ENCODE peak calls at places on chromosomes 1 and 21, in six cellular contexts. One of them, this sample, is unnamed.

GRCh38 chr1:117161887-117162286 is 40.3 kb upstream of the TRIM45 start:
- DNase-seq in left ventricle myocardium inferior: no peak
- DNase-seq in HFF-Myc: no peak
- DNase-seq in pancreas: no peak
- DNase-seq in heart left ventricle: no peak
- DNase-seq in fibroblast of lung: no peak
- DNase-seq in this sample: no peak

GRCh38 chr1:236858203-236858602 is 63.1 kb downstream of the MTR start:
- DNase-seq in pancreas: no peak
- DNase-seq in HFF-Myc: no peak
- DNase-seq in fibroblast of lung: no peak
- DNase-seq in left ventricle myocardium inferior: no peak
- DNase-seq in heart left ventricle: no peak
- DNase-seq in this sample: no peak

GRCh38 chr1:180600301-180600700 is 31.5 kb upstream of the XPR1 start:
- DNase-seq in HFF-Myc: no peak
- DNase-seq in left ventricle myocardium inferior: no peak
- DNase-seq in heart left ventricle: no peak
- DNase-seq in fibroblast of lung: no peak
- DNase-seq in pancreas: no peak
- DNase-seq in this sample: no peak

GRCh38 chr1:173043253-173043652 is 7.5 kb downstream of the TNFSF18 start:
- DNase-seq in left ventricle myocardium inferior: no peak
- DNase-seq in heart left ventricle: no peak
- DNase-seq in pancreas: no peak
- DNase-seq in fibroblast of lung: peak
- DNase-seq in HFF-Myc: no peak
- DNase-seq in this sample: no peak

GRCh38 chr1:11842154-11843041 is 5.2 kb downstream of the NPPA start:
- DNase-seq in HFF-Myc: no peak
- DNase-seq in heart left ventricle: peak
- DNase-seq in fibroblast of lung: no peak
- DNase-seq in pancreas: no peak
- DNase-seq in left ventricle myocardium inferior: peak
- DNase-seq in this sample: no peak

GRCh38 chr21:44895859-44896258 is 22.4 kb upstream of the PTTG1IP start:
- DNase-seq in pancreas: no peak
- DNase-seq in HFF-Myc: no peak
- DNase-seq in left ventricle myocardium inferior: peak
- DNase-seq in fibroblast of lung: no peak
- DNase-seq in heart left ventricle: no peak
- DNase-seq in this sample: no peak

GRCh38 chr1:205504311-205505075 is at the start of gene CDK18:
- DNase-seq in fibroblast of lung: peak
- DNase-seq in heart left ventricle: peak
- DNase-seq in HFF-Myc: no peak
- DNase-seq in pancreas: peak
- DNase-seq in left ventricle myocardium inferior: peak
- DNase-seq in this sample: peak

GRCh38 chr1:147246910-147247655 is 4.6 kb downstream of the CHD1L start:
- DNase-seq in heart left ventricle: no peak
- DNase-seq in pancreas: no peak
- DNase-seq in left ventricle myocardium inferior: no peak
- DNase-seq in fibroblast of lung: no peak
- DNase-seq in HFF-Myc: no peak
- DNase-seq in this sample: no peak

GRCh38 chr1:156746716-156747631 is 4.5 kb downstream of the HDGF start:
- DNase-seq in pancreas: peak
- DNase-seq in heart left ventricle: peak
- DNase-seq in HFF-Myc: peak
- DNase-seq in fibroblast of lung: peak
- DNase-seq in left ventricle myocardium inferior: peak
- DNase-seq in this sample: peak

GRCh38 chr1:205569411-205570172 is 62.2 kb downstream of the ELK4 start:
- DNase-seq in HFF-Myc: no peak
- DNase-seq in pancreas: no peak
- DNase-seq in heart left ventricle: peak
- DNase-seq in fibroblast of lung: no peak
- DNase-seq in left ventricle myocardium inferior: no peak
- DNase-seq in this sample: no peak

GRCh38 chr1:201220388-201220715 is 29.7 kb downstream of the IGFN1 start:
- DNase-seq in fibroblast of lung: no peak
- DNase-seq in HFF-Myc: no peak
- DNase-seq in left ventricle myocardium inferior: no peak
- DNase-seq in pancreas: no peak
- DNase-seq in heart left ventricle: no peak
- DNase-seq in this sample: no peak

GRCh38 chr1:53080769-53081168 is 18.8 kb downstream of the PODN start:
- DNase-seq in HFF-Myc: no peak
- DNase-seq in left ventricle myocardium inferior: no peak
- DNase-seq in pancreas: no peak
- DNase-seq in heart left ventricle: no peak
- DNase-seq in fibroblast of lung: no peak
- DNase-seq in this sample: no peak

GRCh38 chr1:215631489-215631888 is 64.4 kb downstream of the KCTD3 start:
- DNase-seq in heart left ventricle: no peak
- DNase-seq in pancreas: no peak
- DNase-seq in HFF-Myc: peak
- DNase-seq in left ventricle myocardium inferior: no peak
- DNase-seq in fibroblast of lung: peak
- DNase-seq in this sample: no peak

GRCh38 chr21:34915364-34915834 is 133.7 kb downstream of the RUNX1 start:
- DNase-seq in left ventricle myocardium inferior: no peak
- DNase-seq in HFF-Myc: no peak
- DNase-seq in heart left ventricle: no peak
- DNase-seq in fibroblast of lung: peak
- DNase-seq in pancreas: no peak
- DNase-seq in this sample: no peak

GRCh38 chr1:923131-923990 is at the start of gene SAMD11:
- DNase-seq in HFF-Myc: no peak
- DNase-seq in left ventricle myocardium inferior: peak
- DNase-seq in pancreas: peak
- DNase-seq in fibroblast of lung: peak
- DNase-seq in heart left ventricle: peak
- DNase-seq in this sample: no peak

GRCh38 chr1:92960395-92961130 is 699 bp downstream of the DIPK1A start:
- DNase-seq in HFF-Myc: peak
- DNase-seq in fibroblast of lung: peak
- DNase-seq in pancreas: peak
- DNase-seq in heart left ventricle: peak
- DNase-seq in left ventricle myocardium inferior: peak
- DNase-seq in this sample: peak

GRCh38 chr1:92958203-92958970 is 2.9 kb downstream of the DIPK1A start:
- DNase-seq in left ventricle myocardium inferior: no peak
- DNase-seq in heart left ventricle: no peak
- DNase-seq in pancreas: no peak
- DNase-seq in HFF-Myc: no peak
- DNase-seq in fibroblast of lung: peak
- DNase-seq in this sample: no peak

GRCh38 chr1:92965003-92965402 is 3.7 kb upstream of the DIPK1A start:
- DNase-seq in fibroblast of lung: no peak
- DNase-seq in HFF-Myc: no peak
- DNase-seq in left ventricle myocardium inferior: no peak
- DNase-seq in pancreas: no peak
- DNase-seq in heart left ventricle: no peak
- DNase-seq in this sample: no peak

GRCh38 chr1:92961896-92962752 is 862 bp upstream of the DIPK1A start:
- DNase-seq in HFF-Myc: no peak
- DNase-seq in pancreas: peak
- DNase-seq in heart left ventricle: peak
- DNase-seq in left ventricle myocardium inferior: peak
- DNase-seq in fibroblast of lung: peak
- DNase-seq in this sample: peak

GRCh38 chr1:92961131-92961895 is at the start of gene DIPK1A:
- DNase-seq in heart left ventricle: peak
- DNase-seq in left ventricle myocardium inferior: peak
- DNase-seq in HFF-Myc: no peak
- DNase-seq in fibroblast of lung: peak
- DNase-seq in pancreas: peak
- DNase-seq in this sample: peak
- TF ChIP-seq CTCF in heart left ventricle: no peak
- TF ChIP-seq CTCF in left ventricle myocardium inferior: peak
- TF ChIP-seq CTCF in HFF-Myc: no peak
- TF ChIP-seq CTCF in fibroblast of lung: no peak
- TF ChIP-seq CTCF in pancreas: no peak
- TF ChIP-seq CTCF in this sample: no peak

GRCh38 chr1:21255284-21255942 is 34.9 kb downstream of the ECE1 start:
- DNase-seq in fibroblast of lung: peak
- DNase-seq in HFF-Myc: peak
- DNase-seq in heart left ventricle: peak
- DNase-seq in left ventricle myocardium inferior: peak
- DNase-seq in pancreas: peak
- DNase-seq in this sample: no peak
- TF ChIP-seq CTCF in fibroblast of lung: peak
- TF ChIP-seq CTCF in HFF-Myc: peak
- TF ChIP-seq CTCF in heart left ventricle: peak
- TF ChIP-seq CTCF in left ventricle myocardium inferior: peak
- TF ChIP-seq CTCF in pancreas: peak
- TF ChIP-seq CTCF in this sample: peak

GRCh38 chr21:32916522-32917099 is 109.1 kb upstream of the OLIG2 start:
- DNase-seq in left ventricle myocardium inferior: no peak
- DNase-seq in fibroblast of lung: no peak
- DNase-seq in pancreas: no peak
- DNase-seq in HFF-Myc: no peak
- DNase-seq in heart left ventricle: no peak
- DNase-seq in this sample: no peak
- TF ChIP-seq CTCF in left ventricle myocardium inferior: no peak
- TF ChIP-seq CTCF in fibroblast of lung: peak
- TF ChIP-seq CTCF in pancreas: no peak
- TF ChIP-seq CTCF in HFF-Myc: peak
- TF ChIP-seq CTCF in heart left ventricle: no peak
- TF ChIP-seq CTCF in this sample: no peak

GRCh38 chr1:54547601-54548388 is at the start of gene ACOT11:
- DNase-seq in heart left ventricle: peak
- DNase-seq in pancreas: peak
- DNase-seq in fibroblast of lung: peak
- DNase-seq in HFF-Myc: no peak
- DNase-seq in left ventricle myocardium inferior: peak
- DNase-seq in this sample: no peak
- TF ChIP-seq CTCF in heart left ventricle: peak
- TF ChIP-seq CTCF in pancreas: peak
- TF ChIP-seq CTCF in fibroblast of lung: peak
- TF ChIP-seq CTCF in HFF-Myc: peak
- TF ChIP-seq CTCF in left ventricle myocardium inferior: peak
- TF ChIP-seq CTCF in this sample: peak

GRCh38 chr1:196933531-196934189 is 9.9 kb upstream of the CFHR2 start:
- DNase-seq in pancreas: no peak
- DNase-seq in heart left ventricle: no peak
- DNase-seq in fibroblast of lung: no peak
- DNase-seq in HFF-Myc: no peak
- DNase-seq in left ventricle myocardium inferior: no peak
- DNase-seq in this sample: no peak
- TF ChIP-seq CTCF in pancreas: no peak
- TF ChIP-seq CTCF in heart left ventricle: no peak
- TF ChIP-seq CTCF in fibroblast of lung: no peak
- TF ChIP-seq CTCF in HFF-Myc: no peak
- TF ChIP-seq CTCF in left ventricle myocardium inferior: no peak
- TF ChIP-seq CTCF in this sample: no peak

DNA sequence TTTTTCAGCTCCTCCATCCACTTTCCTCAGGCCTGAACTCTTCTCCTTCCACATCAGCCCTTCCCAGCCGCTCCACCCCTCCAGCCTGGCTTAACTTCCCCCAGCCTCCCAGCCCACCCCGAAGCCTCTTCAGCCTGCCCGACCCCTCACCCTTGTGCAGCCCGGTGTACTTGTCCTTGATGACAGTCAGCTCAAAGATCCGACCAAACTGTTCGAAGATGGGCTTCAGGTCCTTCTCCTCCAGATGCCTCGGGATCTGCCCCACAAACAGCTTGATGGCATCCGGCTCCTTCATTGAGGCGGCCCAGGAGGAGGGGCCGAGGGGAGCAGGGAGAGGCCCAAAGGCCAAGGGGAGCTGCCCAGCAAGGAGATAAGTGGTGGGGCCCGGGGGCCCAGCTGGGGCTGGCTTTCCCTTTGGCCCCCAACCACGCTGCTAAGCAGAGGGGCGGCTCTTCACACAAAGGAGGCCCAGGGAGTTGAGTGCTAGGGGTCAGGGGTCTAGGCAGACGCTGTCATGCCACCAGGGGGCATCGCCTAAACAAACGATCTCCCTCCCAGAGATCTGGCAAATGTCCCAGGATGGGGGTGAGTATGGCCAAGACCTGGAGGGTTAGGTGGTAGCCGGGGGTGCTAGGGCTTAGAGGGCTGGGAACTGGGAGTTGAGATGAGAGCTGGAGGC is 738 bp downstream of the CELF3 start:
- DNase-seq in fibroblast of lung: no peak
- DNase-seq in HFF-Myc: no peak
- DNase-seq in pancreas: no peak
- DNase-seq in left ventricle myocardium inferior: no peak
- DNase-seq in heart left ventricle: no peak
- DNase-seq in this sample: peak
- TF ChIP-seq CTCF in fibroblast of lung: peak
- TF ChIP-seq CTCF in HFF-Myc: peak
- TF ChIP-seq CTCF in pancreas: no peak
- TF ChIP-seq CTCF in left ventricle myocardium inferior: no peak
- TF ChIP-seq CTCF in heart left ventricle: no peak
- TF ChIP-seq CTCF in this sample: peak

DNA sequence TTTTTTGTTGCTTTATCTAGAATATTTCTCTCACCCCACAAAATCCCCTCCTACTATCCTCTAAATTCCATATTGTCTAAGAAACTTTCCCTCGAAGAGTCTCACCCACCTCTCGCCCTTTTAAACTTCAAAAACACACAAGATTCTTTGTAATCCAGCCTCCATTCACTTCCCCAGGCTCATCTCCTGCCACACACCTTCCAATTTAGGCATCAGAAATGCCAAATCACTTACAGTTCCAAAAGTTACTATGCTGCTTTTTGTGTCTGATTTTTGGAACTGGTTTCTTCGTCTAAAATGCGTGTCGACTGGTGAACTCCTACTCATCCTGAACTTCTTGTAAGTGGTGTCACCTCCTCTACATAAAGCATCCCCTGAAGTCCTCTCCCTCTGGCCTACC is 482.4 kb upstream of the CAMK1G start:
- DNase-seq in HFF-Myc: no peak
- DNase-seq in pancreas: no peak
- DNase-seq in left ventricle myocardium inferior: no peak
- DNase-seq in heart left ventricle: no peak
- DNase-seq in fibroblast of lung: no peak
- DNase-seq in this sample: no peak
- TF ChIP-seq CTCF in HFF-Myc: no peak
- TF ChIP-seq CTCF in pancreas: no peak
- TF ChIP-seq CTCF in left ventricle myocardium inferior: no peak
- TF ChIP-seq CTCF in heart left ventricle: no peak
- TF ChIP-seq CTCF in fibroblast of lung: no peak
- TF ChIP-seq CTCF in this sample: no peak

DNA sequence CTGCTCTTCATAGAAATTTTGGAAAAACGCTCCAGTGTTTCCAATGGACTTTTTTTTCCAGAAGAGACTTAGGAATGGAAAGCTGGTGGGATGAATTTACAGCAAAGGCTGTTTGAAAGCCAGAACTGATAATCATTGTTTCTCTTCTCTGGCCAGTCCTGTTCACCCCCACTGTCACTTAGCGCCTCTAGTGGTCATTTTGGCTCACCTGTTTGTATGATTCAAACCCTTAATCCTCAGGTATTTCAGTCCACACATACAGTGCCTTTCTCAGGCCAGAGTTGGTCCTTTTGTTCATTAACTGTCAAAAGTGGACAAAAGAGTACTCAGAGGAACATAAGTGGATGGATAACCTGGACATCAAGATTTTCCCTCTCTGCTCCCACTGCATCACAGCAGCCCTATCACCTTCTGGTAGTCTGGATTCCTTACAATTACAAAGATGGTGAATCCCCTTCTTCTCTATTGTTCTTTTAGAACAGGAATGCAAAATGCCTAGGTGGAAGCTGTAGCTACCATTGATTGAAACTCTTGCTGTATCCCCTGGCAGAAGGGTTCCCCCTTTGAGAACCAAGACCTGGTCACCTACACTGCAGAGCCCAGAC is 177.6 kb upstream of the OLFM3 start:
- DNase-seq in HFF-Myc: no peak
- DNase-seq in heart left ventricle: no peak
- DNase-seq in fibroblast of lung: no peak
- DNase-seq in left ventricle myocardium inferior: no peak
- DNase-seq in pancreas: no peak
- DNase-seq in this sample: no peak
- TF ChIP-seq CTCF in HFF-Myc: peak
- TF ChIP-seq CTCF in heart left ventricle: no peak
- TF ChIP-seq CTCF in fibroblast of lung: no peak
- TF ChIP-seq CTCF in left ventricle myocardium inferior: no peak
- TF ChIP-seq CTCF in pancreas: no peak
- TF ChIP-seq CTCF in this sample: peak

This sample was measured in D721Med.